ENCODE peak calls at places on chromosomes 6 and 20, in six cellular contexts. One of them, this sample, is unnamed.

GRCh38 chr6:105431226-105431625 is 28.3 kb upstream of the PREP start:
- DNase-seq in HepG2: peak; percentile 40
- DNase-seq in GM12878: no peak
- DNase-seq in HCT116: peak; percentile 51
- DNase-seq in K562: peak; percentile 13
- DNase-seq in H1: no peak
- DNase-seq in this sample: peak; percentile 42

GRCh38 chr6:4983322-4983721 is 20.5 kb downstream of the RPP40 start:
- DNase-seq in HepG2: peak; percentile 21
- DNase-seq in HCT116: no peak
- DNase-seq in H1: no peak
- DNase-seq in GM12878: no peak
- DNase-seq in K562: no peak
- DNase-seq in this sample: no peak

GRCh38 chr20:805713-806112 is 27.8 kb upstream of the FAM110A start:
- DNase-seq in GM12878: no peak
- DNase-seq in HCT116: peak; percentile 48
- DNase-seq in K562: no peak
- DNase-seq in HepG2: no peak
- DNase-seq in H1: no peak
- DNase-seq in this sample: peak; percentile 39

GRCh38 chr20:57654363-57654997 is 34.3 kb upstream of the ZBP1 start:
- DNase-seq in HepG2: peak; percentile 42
- DNase-seq in GM12878: no peak
- DNase-seq in H1: peak; percentile 84
- DNase-seq in K562: peak; percentile 86
- DNase-seq in HCT116: peak; percentile 23
- DNase-seq in this sample: peak; percentile 51

GRCh38 chr20:52494244-52494643 is 302.7 kb upstream of the ZFP64 start:
- DNase-seq in K562: no peak
- DNase-seq in H1: no peak
- DNase-seq in HCT116: no peak
- DNase-seq in HepG2: no peak
- DNase-seq in GM12878: no peak
- DNase-seq in this sample: no peak

GRCh38 chr6:152273638-152274037 is 363.5 kb downstream of the SYNE1 start:
- DNase-seq in K562: no peak
- DNase-seq in H1: no peak
- DNase-seq in HepG2: no peak
- DNase-seq in HCT116: no peak
- DNase-seq in GM12878: no peak
- DNase-seq in this sample: no peak

GRCh38 chr20:3115190-3116107 is 30.9 kb upstream of the AVP start:
- DNase-seq in K562: peak; percentile 78
- DNase-seq in HepG2: peak; percentile 72
- DNase-seq in H1: peak; percentile 64
- DNase-seq in GM12878: peak; percentile 2
- DNase-seq in HCT116: peak; percentile 22
- DNase-seq in this sample: peak; percentile 57

GRCh38 chr20:62262064-62262463 is 23.7 kb downstream of the OSBPL2 start:
- DNase-seq in GM12878: no peak
- DNase-seq in H1: no peak
- DNase-seq in HepG2: no peak
- DNase-seq in K562: no peak
- DNase-seq in HCT116: no peak
- DNase-seq in this sample: no peak

GRCh38 chr6:82363368-82364086 is at the start of gene TPBG:
- DNase-seq in HCT116: peak; percentile 47
- DNase-seq in K562: peak; percentile 23
- DNase-seq in H1: peak; percentile 90
- DNase-seq in HepG2: peak; percentile 27
- DNase-seq in GM12878: no peak
- DNase-seq in this sample: peak; percentile 67

GRCh38 chr6:136592930-136593673 is 42.9 kb upstream of the MAP7 start:
- DNase-seq in HepG2: no peak
- DNase-seq in H1: no peak
- DNase-seq in HCT116: no peak
- DNase-seq in GM12878: no peak
- DNase-seq in K562: no peak
- DNase-seq in this sample: no peak

GRCh38 chr6:4322134-4322845 is 186.9 kb upstream of the ECI2 start:
- DNase-seq in GM12878: no peak
- DNase-seq in HepG2: no peak
- DNase-seq in HCT116: no peak
- DNase-seq in H1: no peak
- DNase-seq in K562: no peak
- DNase-seq in this sample: no peak

GRCh38 chr6:54286141-54286540 is 22.1 kb upstream of the TINAG start:
- DNase-seq in H1: no peak
- DNase-seq in K562: no peak
- DNase-seq in HCT116: no peak
- DNase-seq in GM12878: no peak
- DNase-seq in HepG2: no peak
- DNase-seq in this sample: no peak

GRCh38 chr6:3294921-3295871 is 36.4 kb downstream of the PSMG4 start:
- DNase-seq in K562: no peak
- DNase-seq in GM12878: no peak
- DNase-seq in HCT116: no peak
- DNase-seq in H1: no peak
- DNase-seq in HepG2: peak; percentile 25
- DNase-seq in this sample: no peak

GRCh38 chr6:16684896-16685554 is 76.2 kb downstream of the ATXN1 start:
- DNase-seq in H1: no peak
- DNase-seq in GM12878: peak; percentile 56
- DNase-seq in HepG2: no peak
- DNase-seq in K562: no peak
- DNase-seq in HCT116: peak; percentile 24
- DNase-seq in this sample: no peak

GRCh38 chr6:89148016-89148750 is 2.3 kb downstream of the PM20D2 start:
- DNase-seq in GM12878: no peak
- DNase-seq in K562: no peak
- DNase-seq in HepG2: no peak
- DNase-seq in H1: no peak
- DNase-seq in HCT116: peak; percentile 12
- DNase-seq in this sample: no peak

GRCh38 chr6:148565931-148566663 is 180.7 kb upstream of the UST start:
- DNase-seq in HepG2: no peak
- DNase-seq in GM12878: no peak
- DNase-seq in K562: no peak
- DNase-seq in H1: no peak
- DNase-seq in HCT116: peak; percentile 13
- DNase-seq in this sample: no peak

GRCh38 chr20:24776755-24777271 is 172.3 kb upstream of the CST7 start:
- DNase-seq in K562: no peak
- DNase-seq in HepG2: no peak
- DNase-seq in GM12878: no peak
- DNase-seq in H1: no peak
- DNase-seq in HCT116: no peak
- DNase-seq in this sample: no peak

GRCh38 chr20:24779886-24780285 is 169.2 kb upstream of the CST7 start:
- DNase-seq in K562: no peak
- DNase-seq in H1: no peak
- DNase-seq in GM12878: no peak
- DNase-seq in HCT116: no peak
- DNase-seq in HepG2: no peak
- DNase-seq in this sample: no peak

GRCh38 chr20:24777746-24778145 is 171.3 kb upstream of the CST7 start:
- DNase-seq in GM12878: no peak
- DNase-seq in HepG2: no peak
- DNase-seq in K562: no peak
- DNase-seq in H1: no peak
- DNase-seq in HCT116: no peak
- DNase-seq in this sample: no peak

GRCh38 chr20:24779166-24779565 is 169.9 kb upstream of the CST7 start:
- DNase-seq in H1: no peak
- DNase-seq in GM12878: no peak
- DNase-seq in HepG2: no peak
- DNase-seq in K562: no peak
- DNase-seq in HCT116: no peak
- DNase-seq in this sample: no peak

GRCh38 chr20:24778585-24779031 is 170.5 kb upstream of the CST7 start:
- DNase-seq in K562: no peak
- DNase-seq in HepG2: no peak
- DNase-seq in HCT116: no peak
- DNase-seq in GM12878: no peak
- DNase-seq in H1: no peak
- DNase-seq in this sample: no peak
- TF ChIP-seq ZNF274 in K562: no peak
- TF ChIP-seq ZNF274 in HepG2: no peak
- TF ChIP-seq ZNF274 in HCT116: no peak
- TF ChIP-seq ZNF274 in GM12878: no peak
- TF ChIP-seq ZNF274 in H1: no peak
- TF ChIP-seq ZNF274 in this sample: no peak

GRCh38 chr20:49278817-49279676 is 1.2 kb upstream of the ZNFX1 start:
- DNase-seq in HepG2: peak; percentile 52
- DNase-seq in H1: no peak
- DNase-seq in GM12878: no peak
- DNase-seq in K562: peak; percentile 46
- DNase-seq in HCT116: no peak
- DNase-seq in this sample: no peak
- TF ChIP-seq ZNF274 in HepG2: no peak
- TF ChIP-seq ZNF274 in H1: no peak
- TF ChIP-seq ZNF274 in GM12878: no peak
- TF ChIP-seq ZNF274 in K562: no peak
- TF ChIP-seq ZNF274 in HCT116: no peak
- TF ChIP-seq ZNF274 in this sample: no peak

DNA sequence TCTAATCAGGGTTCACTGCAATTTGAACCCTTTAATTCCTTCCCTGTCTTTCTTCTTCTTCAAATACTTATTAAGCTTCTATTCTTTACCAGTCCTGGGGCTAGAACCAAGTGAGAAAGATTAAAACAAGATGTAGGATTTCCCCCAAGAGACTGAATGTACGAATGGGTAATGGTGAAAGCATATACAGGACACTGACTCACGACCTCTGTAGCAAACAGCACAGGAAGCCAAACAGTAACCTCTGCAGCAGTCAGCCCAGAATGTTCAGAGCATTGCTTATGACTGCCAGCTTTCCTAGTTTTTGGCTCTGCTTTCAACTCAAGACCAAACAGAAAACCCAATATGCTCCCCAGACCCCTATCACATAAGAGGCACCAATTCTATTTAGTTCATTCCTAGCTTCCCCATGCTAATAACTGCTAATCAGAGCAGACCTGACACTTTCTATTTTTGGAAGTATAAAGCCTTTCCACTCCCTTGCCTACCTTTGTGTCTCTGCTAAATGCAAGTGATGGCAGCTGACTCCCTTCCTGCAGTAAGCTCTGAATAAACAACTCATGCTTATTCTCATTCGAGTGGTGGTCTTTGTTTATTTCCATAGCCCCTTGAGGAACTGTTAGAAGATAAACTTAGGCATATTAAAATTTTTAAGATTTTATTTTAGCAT is 690.6 kb downstream of the EPM2A start:
- DNase-seq in K562: no peak
- DNase-seq in H1: no peak
- DNase-seq in HCT116: no peak
- DNase-seq in GM12878: no peak
- DNase-seq in HepG2: no peak
- DNase-seq in this sample: no peak
- TF ChIP-seq ZNF274 in K562: no peak
- TF ChIP-seq ZNF274 in H1: no peak
- TF ChIP-seq ZNF274 in HCT116: no peak
- TF ChIP-seq ZNF274 in GM12878: no peak
- TF ChIP-seq ZNF274 in HepG2: no peak
- TF ChIP-seq ZNF274 in this sample: no peak

GRCh38 chr6:18362058-18362561 is 25.0 kb upstream of the RNF144B start:
- DNase-seq in GM12878: no peak
- DNase-seq in K562: no peak
- DNase-seq in HepG2: no peak
- DNase-seq in H1: no peak
- DNase-seq in HCT116: no peak
- DNase-seq in this sample: no peak
- TF ChIP-seq ZNF274 in GM12878: no peak
- TF ChIP-seq ZNF274 in K562: no peak
- TF ChIP-seq ZNF274 in HepG2: no peak
- TF ChIP-seq ZNF274 in H1: no peak
- TF ChIP-seq ZNF274 in HCT116: no peak
- TF ChIP-seq ZNF274 in this sample: no peak

GRCh38 chr6:161411265-161411944 is 137.5 kb upstream of the AGPAT4 start:
- DNase-seq in HepG2: no peak
- DNase-seq in K562: no peak
- DNase-seq in GM12878: no peak
- DNase-seq in H1: no peak
- DNase-seq in HCT116: no peak
- DNase-seq in this sample: no peak
- TF ChIP-seq ZNF274 in HepG2: no peak
- TF ChIP-seq ZNF274 in K562: no peak
- TF ChIP-seq ZNF274 in GM12878: no peak
- TF ChIP-seq ZNF274 in H1: no peak
- TF ChIP-seq ZNF274 in HCT116: no peak
- TF ChIP-seq ZNF274 in this sample: no peak

GRCh38 chr6:149852180-149852579 is 12.0 kb downstream of the LRP11 start:
- DNase-seq in K562: no peak
- DNase-seq in HepG2: no peak
- DNase-seq in GM12878: peak; percentile 13
- DNase-seq in HCT116: no peak
- DNase-seq in H1: no peak
- DNase-seq in this sample: no peak
- TF ChIP-seq ZNF274 in K562: no peak
- TF ChIP-seq ZNF274 in HepG2: no peak
- TF ChIP-seq ZNF274 in GM12878: no peak
- TF ChIP-seq ZNF274 in HCT116: no peak
- TF ChIP-seq ZNF274 in H1: no peak
- TF ChIP-seq ZNF274 in this sample: no peak

DNA sequence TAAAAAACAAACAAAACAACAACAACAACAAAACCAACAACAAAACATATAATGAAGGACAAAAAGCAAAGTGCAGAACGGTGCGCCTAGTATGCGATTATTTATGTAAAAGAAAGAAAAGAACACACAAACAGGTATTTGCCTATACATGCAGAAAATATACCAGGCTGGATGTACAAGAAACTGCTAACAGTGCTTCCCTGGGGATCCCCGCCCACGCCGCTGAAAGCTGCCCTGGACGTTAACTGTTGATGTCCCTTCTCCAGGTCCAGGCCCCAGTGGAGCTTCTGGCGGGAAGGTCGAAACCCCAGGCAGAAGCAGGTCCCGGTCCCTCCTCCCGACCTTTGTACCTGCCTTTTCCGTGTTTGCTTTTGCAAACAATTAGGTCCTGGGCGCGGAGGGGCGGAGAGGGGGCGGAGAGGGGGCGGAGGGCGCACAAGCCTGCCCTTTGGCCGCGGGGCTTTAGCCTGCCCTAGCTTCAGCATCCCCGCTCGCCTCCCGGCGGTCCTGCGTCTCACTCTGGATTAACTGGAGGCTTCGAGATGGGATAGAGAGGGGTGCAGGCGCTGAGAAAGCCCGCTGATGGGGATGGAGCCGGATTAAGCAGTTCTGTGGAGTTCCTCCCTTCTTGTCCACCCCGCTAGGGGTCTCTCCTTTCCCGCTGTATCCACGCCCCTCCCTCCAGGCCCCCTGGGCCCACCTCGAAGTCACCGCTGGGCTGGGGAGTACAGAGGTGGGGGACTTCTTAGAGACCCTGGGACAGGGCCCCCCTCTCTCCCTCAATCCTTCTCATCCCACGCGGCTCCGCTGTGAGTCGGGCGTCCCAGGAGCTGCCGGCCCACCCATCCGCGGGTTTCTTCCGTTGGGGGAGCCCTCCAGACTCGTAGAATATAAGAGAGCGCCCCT is 8.2 kb upstream of the AHCY start:
- DNase-seq in H1: peak; percentile 76
- DNase-seq in HCT116: no peak
- DNase-seq in K562: no peak
- DNase-seq in GM12878: no peak
- DNase-seq in HepG2: peak; percentile 100
- DNase-seq in this sample: no peak
- TF ChIP-seq ZNF274 in H1: no peak
- TF ChIP-seq ZNF274 in HCT116: no peak
- TF ChIP-seq ZNF274 in K562: no peak
- TF ChIP-seq ZNF274 in GM12878: no peak
- TF ChIP-seq ZNF274 in HepG2: peak; percentile 4
- TF ChIP-seq ZNF274 in this sample: no peak

GRCh38 chr6:28258877-28259777 is at the start of gene NKAPL:
- DNase-seq in HCT116: no peak
- DNase-seq in H1: peak; percentile 43
- DNase-seq in K562: no peak
- DNase-seq in GM12878: no peak
- DNase-seq in HepG2: no peak
- DNase-seq in this sample: no peak
- TF ChIP-seq ZNF274 in HCT116: no peak
- TF ChIP-seq ZNF274 in H1: no peak
- TF ChIP-seq ZNF274 in K562: no peak
- TF ChIP-seq ZNF274 in GM12878: no peak
- TF ChIP-seq ZNF274 in HepG2: no peak
- TF ChIP-seq ZNF274 in this sample: no peak

This sample was measured in NT2/D1.